ENCODE peak calls at places on chromosome 7, in ten cellular contexts. One of them, this sample, is unnamed.

GRCh38 chr7:18177815-18178660 is 150.4 kb upstream of the PRPS1L1 start:
- DNase-seq in HCT116: no peak
- DNase-seq in psoas muscle: no peak
- DNase-seq in bronchial epithelial cell: peak
- DNase-seq in endothelial cell: no peak
- DNase-seq in choroid plexus epithelial cell: peak
- DNase-seq in endodermal cell: peak
- DNase-seq in chondrocyte: no peak
- DNase-seq in A549: no peak
- DNase-seq in ovary: no peak
- DNase-seq in this sample: peak

GRCh38 chr7:7732566-7733290 is 14.3 kb upstream of the RPA3 start:
- DNase-seq in HCT116: no peak
- DNase-seq in psoas muscle: no peak
- DNase-seq in bronchial epithelial cell: no peak
- DNase-seq in endothelial cell: no peak
- DNase-seq in choroid plexus epithelial cell: peak
- DNase-seq in endodermal cell: no peak
- DNase-seq in chondrocyte: no peak
- DNase-seq in A549: no peak
- DNase-seq in ovary: no peak
- DNase-seq in this sample: no peak

GRCh38 chr7:5694221-5694754 is 87.2 kb downstream of the RNF216 start:
- DNase-seq in HCT116: no peak
- DNase-seq in psoas muscle: no peak
- DNase-seq in bronchial epithelial cell: peak
- DNase-seq in endothelial cell: no peak
- DNase-seq in choroid plexus epithelial cell: peak
- DNase-seq in endodermal cell: no peak
- DNase-seq in chondrocyte: no peak
- DNase-seq in A549: no peak
- DNase-seq in ovary: peak
- DNase-seq in this sample: no peak

GRCh38 chr7:145543245-145543644 is 573.4 kb upstream of the CNTNAP2 start:
- DNase-seq in HCT116: no peak
- DNase-seq in psoas muscle: no peak
- DNase-seq in bronchial epithelial cell: no peak
- DNase-seq in endothelial cell: no peak
- DNase-seq in choroid plexus epithelial cell: no peak
- DNase-seq in endodermal cell: no peak
- DNase-seq in chondrocyte: no peak
- DNase-seq in A549: no peak
- DNase-seq in ovary: no peak
- DNase-seq in this sample: no peak

GRCh38 chr7:156892086-156892800 is 740 bp downstream of the LMBR1 start:
- DNase-seq in HCT116: no peak
- DNase-seq in psoas muscle: peak
- DNase-seq in bronchial epithelial cell: no peak
- DNase-seq in endothelial cell: peak
- DNase-seq in choroid plexus epithelial cell: no peak
- DNase-seq in endodermal cell: peak
- DNase-seq in chondrocyte: no peak
- DNase-seq in A549: no peak
- DNase-seq in ovary: peak
- DNase-seq in this sample: peak

GRCh38 chr7:87564290-87564963 is 36.3 kb downstream of the ABCB1 start:
- DNase-seq in HCT116: peak
- DNase-seq in psoas muscle: no peak
- DNase-seq in bronchial epithelial cell: peak
- DNase-seq in endothelial cell: peak
- DNase-seq in choroid plexus epithelial cell: peak
- DNase-seq in endodermal cell: peak
- DNase-seq in chondrocyte: no peak
- DNase-seq in A549: peak
- DNase-seq in ovary: no peak
- DNase-seq in this sample: peak

GRCh38 chr7:123209786-123210185 is 10.0 kb upstream of the SLC13A1 start:
- DNase-seq in HCT116: no peak
- DNase-seq in psoas muscle: no peak
- DNase-seq in bronchial epithelial cell: peak
- DNase-seq in endothelial cell: no peak
- DNase-seq in choroid plexus epithelial cell: peak
- DNase-seq in endodermal cell: no peak
- DNase-seq in chondrocyte: no peak
- DNase-seq in A549: no peak
- DNase-seq in ovary: no peak
- DNase-seq in this sample: no peak

GRCh38 chr7:12287886-12288285 is 76.8 kb downstream of the TMEM106B start:
- DNase-seq in HCT116: no peak
- DNase-seq in psoas muscle: no peak
- DNase-seq in bronchial epithelial cell: no peak
- DNase-seq in endothelial cell: no peak
- DNase-seq in choroid plexus epithelial cell: no peak
- DNase-seq in endodermal cell: no peak
- DNase-seq in chondrocyte: no peak
- DNase-seq in A549: no peak
- DNase-seq in ovary: no peak
- DNase-seq in this sample: no peak

GRCh38 chr7:115941703-115942268 is 88.8 kb downstream of the TFEC start:
- DNase-seq in HCT116: no peak
- DNase-seq in psoas muscle: no peak
- DNase-seq in bronchial epithelial cell: peak
- DNase-seq in endothelial cell: no peak
- DNase-seq in choroid plexus epithelial cell: peak
- DNase-seq in endodermal cell: no peak
- DNase-seq in chondrocyte: no peak
- DNase-seq in A549: no peak
- DNase-seq in ovary: no peak
- DNase-seq in this sample: no peak

GRCh38 chr7:70721500-70721899 is 410.4 kb upstream of the GALNT17 start:
- DNase-seq in HCT116: no peak
- DNase-seq in psoas muscle: no peak
- DNase-seq in bronchial epithelial cell: no peak
- DNase-seq in endothelial cell: no peak
- DNase-seq in choroid plexus epithelial cell: no peak
- DNase-seq in endodermal cell: no peak
- DNase-seq in chondrocyte: no peak
- DNase-seq in A549: no peak
- DNase-seq in ovary: no peak
- DNase-seq in this sample: no peak

GRCh38 chr7:123916240-123916724 is 8.8 kb upstream of the SPAM1 start:
- DNase-seq in HCT116: peak
- DNase-seq in psoas muscle: no peak
- DNase-seq in bronchial epithelial cell: peak
- DNase-seq in endothelial cell: no peak
- DNase-seq in choroid plexus epithelial cell: peak
- DNase-seq in endodermal cell: peak
- DNase-seq in chondrocyte: no peak
- DNase-seq in A549: peak
- DNase-seq in ovary: no peak
- DNase-seq in this sample: peak

GRCh38 chr7:57399972-57400371 is 50.0 kb upstream of the ZNF716 start:
- DNase-seq in HCT116: no peak
- DNase-seq in psoas muscle: no peak
- DNase-seq in bronchial epithelial cell: no peak
- DNase-seq in endothelial cell: no peak
- DNase-seq in choroid plexus epithelial cell: no peak
- DNase-seq in endodermal cell: no peak
- DNase-seq in chondrocyte: no peak
- DNase-seq in A549: no peak
- DNase-seq in ovary: no peak
- DNase-seq in this sample: no peak

GRCh38 chr7:5780801-5781496 is 514 bp downstream of the RNF216 start:
- DNase-seq in HCT116: no peak
- DNase-seq in psoas muscle: peak
- DNase-seq in bronchial epithelial cell: no peak
- DNase-seq in endothelial cell: peak
- DNase-seq in choroid plexus epithelial cell: peak
- DNase-seq in endodermal cell: peak
- DNase-seq in chondrocyte: no peak
- DNase-seq in A549: no peak
- DNase-seq in ovary: peak
- DNase-seq in this sample: peak

GRCh38 chr7:20776214-20776875 is 10.3 kb downstream of the SP8 start:
- DNase-seq in HCT116: no peak
- DNase-seq in psoas muscle: no peak
- DNase-seq in bronchial epithelial cell: no peak
- DNase-seq in endothelial cell: no peak
- DNase-seq in choroid plexus epithelial cell: no peak
- DNase-seq in endodermal cell: peak
- DNase-seq in chondrocyte: no peak
- DNase-seq in A549: no peak
- DNase-seq in ovary: no peak
- DNase-seq in this sample: no peak

GRCh38 chr7:155007947-155008346 is 5.0 kb upstream of the PAXIP1 start:
- DNase-seq in HCT116: peak
- DNase-seq in psoas muscle: no peak
- DNase-seq in bronchial epithelial cell: no peak
- DNase-seq in endothelial cell: peak
- DNase-seq in choroid plexus epithelial cell: peak
- DNase-seq in endodermal cell: peak
- DNase-seq in chondrocyte: no peak
- DNase-seq in A549: peak
- DNase-seq in ovary: no peak
- DNase-seq in this sample: no peak

GRCh38 chr7:122544463-122544862 is 154.5 kb downstream of the RNF133 start:
- DNase-seq in HCT116: no peak
- DNase-seq in psoas muscle: no peak
- DNase-seq in bronchial epithelial cell: no peak
- DNase-seq in endothelial cell: no peak
- DNase-seq in choroid plexus epithelial cell: no peak
- DNase-seq in endodermal cell: no peak
- DNase-seq in chondrocyte: no peak
- DNase-seq in A549: no peak
- DNase-seq in ovary: no peak
- DNase-seq in this sample: peak

GRCh38 chr7:150799741-150800575 is at the start of gene TMEM176B:
- DNase-seq in HCT116: no peak
- DNase-seq in psoas muscle: peak
- DNase-seq in bronchial epithelial cell: no peak
- DNase-seq in endothelial cell: no peak
- DNase-seq in choroid plexus epithelial cell: no peak
- DNase-seq in endodermal cell: peak
- DNase-seq in chondrocyte: peak
- DNase-seq in A549: no peak
- DNase-seq in ovary: peak
- DNase-seq in this sample: no peak

GRCh38 chr7:82925331-82925730 is 237.4 kb downstream of the PCLO start:
- DNase-seq in HCT116: no peak
- DNase-seq in psoas muscle: no peak
- DNase-seq in bronchial epithelial cell: no peak
- DNase-seq in endothelial cell: no peak
- DNase-seq in choroid plexus epithelial cell: no peak
- DNase-seq in endodermal cell: no peak
- DNase-seq in chondrocyte: no peak
- DNase-seq in A549: no peak
- DNase-seq in ovary: no peak
- DNase-seq in this sample: no peak

GRCh38 chr7:130489140-130489967 is 2.5 kb upstream of the MEST start:
- DNase-seq in HCT116: no peak
- DNase-seq in psoas muscle: no peak
- DNase-seq in bronchial epithelial cell: no peak
- DNase-seq in endothelial cell: no peak
- DNase-seq in choroid plexus epithelial cell: peak
- DNase-seq in endodermal cell: no peak
- DNase-seq in chondrocyte: no peak
- DNase-seq in A549: no peak
- DNase-seq in ovary: no peak
- DNase-seq in this sample: no peak
- TF ChIP-seq CTCF in HCT116: no peak
- TF ChIP-seq CTCF in psoas muscle: no peak
- TF ChIP-seq CTCF in bronchial epithelial cell: no peak
- TF ChIP-seq CTCF in endothelial cell: no peak
- TF ChIP-seq CTCF in choroid plexus epithelial cell: no peak
- TF ChIP-seq CTCF in endodermal cell: no peak
- TF ChIP-seq CTCF in chondrocyte: no peak
- TF ChIP-seq CTCF in A549: no peak
- TF ChIP-seq CTCF in ovary: no peak
- TF ChIP-seq CTCF in this sample: no peak

GRCh38 chr7:13725591-13725990 is 263.9 kb downstream of the ETV1 start:
- DNase-seq in HCT116: no peak
- DNase-seq in psoas muscle: no peak
- DNase-seq in bronchial epithelial cell: no peak
- DNase-seq in endothelial cell: no peak
- DNase-seq in choroid plexus epithelial cell: no peak
- DNase-seq in endodermal cell: no peak
- DNase-seq in chondrocyte: no peak
- DNase-seq in A549: no peak
- DNase-seq in ovary: no peak
- DNase-seq in this sample: no peak
- TF ChIP-seq CTCF in HCT116: no peak
- TF ChIP-seq CTCF in psoas muscle: no peak
- TF ChIP-seq CTCF in bronchial epithelial cell: no peak
- TF ChIP-seq CTCF in endothelial cell: peak
- TF ChIP-seq CTCF in choroid plexus epithelial cell: peak
- TF ChIP-seq CTCF in endodermal cell: peak
- TF ChIP-seq CTCF in chondrocyte: peak
- TF ChIP-seq CTCF in A549: peak
- TF ChIP-seq CTCF in ovary: no peak
- TF ChIP-seq CTCF in this sample: no peak

GRCh38 chr7:74165867-74166593 is 8.1 kb upstream of the EIF4H start:
- DNase-seq in HCT116: no peak
- DNase-seq in psoas muscle: no peak
- DNase-seq in bronchial epithelial cell: no peak
- DNase-seq in endothelial cell: no peak
- DNase-seq in choroid plexus epithelial cell: no peak
- DNase-seq in endodermal cell: no peak
- DNase-seq in chondrocyte: no peak
- DNase-seq in A549: no peak
- DNase-seq in ovary: no peak
- DNase-seq in this sample: no peak

DNA sequence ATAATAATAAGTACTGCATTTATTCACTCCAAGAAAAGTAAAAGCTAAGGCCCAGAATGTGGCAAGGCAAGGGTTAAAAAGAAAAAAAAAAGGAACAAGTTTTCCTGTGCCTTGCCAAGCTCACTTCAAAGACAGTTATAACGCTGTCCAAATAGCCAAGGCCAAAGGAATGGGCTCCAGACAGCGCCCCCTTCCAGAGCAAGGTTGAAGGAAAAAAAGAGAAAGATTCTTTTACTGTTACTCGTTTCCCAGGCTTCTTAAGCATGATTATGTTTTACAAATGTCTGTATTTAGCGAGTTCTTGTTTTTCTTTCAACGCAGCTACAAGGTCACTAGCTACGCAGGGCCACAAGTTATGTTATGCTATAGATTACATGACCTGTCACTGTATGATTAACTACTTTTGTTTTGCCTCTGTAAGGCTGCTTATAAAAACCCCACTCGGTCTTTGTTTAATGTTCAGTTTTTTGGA is 9.1 kb upstream of the EIF4H start:
- DNase-seq in HCT116: no peak
- DNase-seq in psoas muscle: no peak
- DNase-seq in bronchial epithelial cell: no peak
- DNase-seq in endothelial cell: peak
- DNase-seq in choroid plexus epithelial cell: peak
- DNase-seq in endodermal cell: peak
- DNase-seq in chondrocyte: no peak
- DNase-seq in A549: no peak
- DNase-seq in ovary: peak
- DNase-seq in this sample: no peak
- TF ChIP-seq CTCF in HCT116: peak
- TF ChIP-seq CTCF in psoas muscle: no peak
- TF ChIP-seq CTCF in bronchial epithelial cell: peak
- TF ChIP-seq CTCF in endothelial cell: peak
- TF ChIP-seq CTCF in choroid plexus epithelial cell: peak
- TF ChIP-seq CTCF in endodermal cell: peak
- TF ChIP-seq CTCF in chondrocyte: peak
- TF ChIP-seq CTCF in A549: peak
- TF ChIP-seq CTCF in ovary: peak
- TF ChIP-seq CTCF in this sample: peak

GRCh38 chr7:23938937-23939552 is 229.0 kb downstream of the STK31 start:
- DNase-seq in HCT116: peak
- DNase-seq in psoas muscle: no peak
- DNase-seq in bronchial epithelial cell: peak
- DNase-seq in endothelial cell: peak
- DNase-seq in choroid plexus epithelial cell: peak
- DNase-seq in endodermal cell: peak
- DNase-seq in chondrocyte: no peak
- DNase-seq in A549: peak
- DNase-seq in ovary: no peak
- DNase-seq in this sample: peak
- TF ChIP-seq CTCF in HCT116: peak
- TF ChIP-seq CTCF in psoas muscle: no peak
- TF ChIP-seq CTCF in bronchial epithelial cell: peak
- TF ChIP-seq CTCF in endothelial cell: peak
- TF ChIP-seq CTCF in choroid plexus epithelial cell: peak
- TF ChIP-seq CTCF in endodermal cell: peak
- TF ChIP-seq CTCF in chondrocyte: peak
- TF ChIP-seq CTCF in A549: peak
- TF ChIP-seq CTCF in ovary: no peak
- TF ChIP-seq CTCF in this sample: peak